ENCODE peak calls at places on chromosomes 13 and 19, in four cellular contexts. A is progenitor cell of endocrine pancreas, C is WTC11, J is AG09319. P is an unnamed sample.

GRCh38 chr13:105642511-105642958 is 892.9 kb downstream of the EFNB2 start:
- DNase-seq in C (no peak), J (no peak), A (no peak), P (no peak)

GRCh38 chr13:58476176-58476575 is 844.6 kb downstream of the PCDH17 start:
- DNase-seq in A (no peak), J (no peak), C (no peak), P (no peak)

GRCh38 chr19:48812094-48812929 is 1.5 kb upstream of the BCAT2 start:
- DNase-seq in J (no peak), A (peak), C (peak), P (no peak)

GRCh38 chr13:83666126-83666525 is 216.1 kb downstream of the SLITRK1 start:
- DNase-seq in J (peak), A (no peak), C (no peak), P (peak)

GRCh38 chr19:4583961-4584669 is 24.6 kb upstream of the SEMA6B start:
- DNase-seq in J (no peak), C (peak), A (no peak), P (no peak)

GRCh38 chr13:47598340-47598911 is 402.6 kb downstream of the SUCLA2 start:
- DNase-seq in J (no peak), A (no peak), C (no peak), P (no peak)

GRCh38 chr13:38814331-38814730 is 127.5 kb downstream of the FREM2 start:
- DNase-seq in C (no peak), J (no peak), A (no peak), P (no peak)

GRCh38 chr19:27966390-27966816 is 1246.5 kb downstream of the UQCRFS1 start:
- DNase-seq in J (no peak), A (no peak), C (no peak), P (no peak)

GRCh38 chr13:43026262-43026661 is 2.9 kb downstream of the DNAJC15 start:
- DNase-seq in C (no peak), J (no peak), A (no peak), P (no peak)

GRCh38 chr13:52906122-52906903 is 57.9 kb upstream of the PCDH8 start:
- DNase-seq in C (peak), A (no peak), J (no peak), P (no peak)

GRCh38 chr19:5695649-5696195 is 5.6 kb downstream of the RPL36 start:
- DNase-seq in C (no peak), A (no peak), J (no peak), P (no peak)

GRCh38 chr13:64164435-64164834 is 2748.8 kb upstream of the PCDH20 start:
- DNase-seq in A (no peak), C (no peak), J (no peak), P (no peak)

GRCh38 chr19:33879818-33880575 is 83.3 kb downstream of the KCTD15 start:
- DNase-seq in A (no peak), J (no peak), C (peak), P (no peak)

GRCh38 chr13:31372454-31372853 is 172.7 kb downstream of the B3GLCT start:
- DNase-seq in J (no peak), C (no peak), A (no peak), P (no peak)

GRCh38 chr13:20217168-20217567 is 15.0 kb downstream of the GJB6 start:
- DNase-seq in A (no peak), J (no peak), C (no peak), P (no peak)

GRCh38 chr19:33040994-33041827 is 23.5 kb downstream of the RHPN2 start:
- DNase-seq in J (no peak), A (peak), C (no peak), P (peak)

GRCh38 chr13:44306401-44307192 is 67.0 kb upstream of the SERP2 start:
- DNase-seq in C (peak), A (no peak), J (peak), P (peak)

GRCh38 chr19:12778020-12778904 is 2.9 kb upstream of the HOOK2 start:
- DNase-seq in C (peak), J (peak), A (no peak), P (no peak)

GRCh38 chr19:29677001-29677781 is 11.9 kb downstream of the PLEKHF1 start:
- DNase-seq in J (no peak), A (no peak), C (no peak), P (no peak)

GRCh38 chr13:77176350-77176749 is 149.4 kb upstream of the FBXL3 start:
- DNase-seq in C (no peak), A (no peak), J (no peak), P (peak)

GRCh38 chr13:95050800-95051620 is 250.2 kb downstream of the ABCC4 start:
- DNase-seq in J (no peak), A (no peak), C (no peak), P (no peak)

GRCh38 chr13:40776681-40777165 is 5.7 kb upstream of the MRPS31 start:
- DNase-seq in J (no peak), C (no peak), A (no peak), P (no peak)

GRCh38 chr13:26183416-26183815 is 38.7 kb downstream of the RNF6 start:
- DNase-seq in A (no peak), J (no peak), C (no peak), P (no peak)

GRCh38 chr13:19759669-19760068 is 23.1 kb downstream of the PSPC1 start:
- DNase-seq in C (no peak), A (no peak), J (no peak), P (no peak)

GRCh38 chr19:40740747-40741146 is 9.5 kb downstream of the ACTMAP start:
- DNase-seq in J (peak), C (no peak), A (no peak), P (no peak)

GRCh38 chr19:49104229-49104864 is 9.8 kb upstream of the LIN7B start:
- DNase-seq in J (no peak), C (no peak), A (no peak), P (no peak)

GRCh38 chr13:77810430-77810829 is 108.2 kb downstream of the EDNRB start:
- DNase-seq in C (no peak), A (no peak), J (no peak), P (no peak)

GRCh38 chr19:40776364-40776763 is 1.0 kb downstream of the MIA start:
- DNase-seq in J (no peak), A (no peak), C (no peak), P (no peak)

GRCh38 chr19:1549332-1549945 is 18.7 kb downstream of the MEX3D start:
- DNase-seq in A (no peak), J (no peak), C (no peak), P (no peak)

GRCh38 chr19:1992759-1993260 is 22.7 kb downstream of the BTBD2 start:
- DNase-seq in J (no peak), A (no peak), C (peak), P (no peak)

GRCh38 chr13:77519808-77520207 is 15.7 kb upstream of the SCEL start:
- DNase-seq in J (no peak), A (no peak), C (no peak), P (no peak)

GRCh38 chr13:114026128-114026880 is 52.4 kb upstream of the C13orf46 start:
- DNase-seq in C (no peak), J (no peak), A (no peak), P (no peak)

GRCh38 chr19:17346109-17346671 is 8.8 kb downstream of the GTPBP3 start:
- DNase-seq in A (peak), C (peak), J (no peak), P (no peak)

GRCh38 chr19:39463403-39463802 is 17.2 kb upstream of the TIMM50 start:
- DNase-seq in C (no peak), A (no peak), J (no peak), P (no peak)

GRCh38 chr13:51797664-51798488 is 6.1 kb downstream of the DHRS12 start:
- DNase-seq in J (no peak), C (peak), A (peak), P (peak)

GRCh38 chr19:17496337-17496997 is 15.0 kb upstream of the PGLS start:
- DNase-seq in A (peak), C (peak), J (no peak), P (no peak)

GRCh38 chr13:51998723-51999471 is 12.4 kb downstream of the ATP7B start:
- DNase-seq in A (no peak), J (no peak), C (no peak), P (no peak)

GRCh38 chr13:102508411-102508810 is 88.4 kb upstream of the TPP2 start:
- DNase-seq in C (no peak), A (no peak), J (no peak), P (no peak)
- TF ChIP-seq CTCF in C (no peak), A (no peak), J (no peak), P (no peak)

GRCh38 chr19:45913874-45914830 is at the start of gene NANOS2:
- DNase-seq in A (no peak), C (peak), J (no peak), P (no peak)
- TF ChIP-seq CTCF in A (peak), C (no peak), J (no peak), P (no peak)

DNA sequence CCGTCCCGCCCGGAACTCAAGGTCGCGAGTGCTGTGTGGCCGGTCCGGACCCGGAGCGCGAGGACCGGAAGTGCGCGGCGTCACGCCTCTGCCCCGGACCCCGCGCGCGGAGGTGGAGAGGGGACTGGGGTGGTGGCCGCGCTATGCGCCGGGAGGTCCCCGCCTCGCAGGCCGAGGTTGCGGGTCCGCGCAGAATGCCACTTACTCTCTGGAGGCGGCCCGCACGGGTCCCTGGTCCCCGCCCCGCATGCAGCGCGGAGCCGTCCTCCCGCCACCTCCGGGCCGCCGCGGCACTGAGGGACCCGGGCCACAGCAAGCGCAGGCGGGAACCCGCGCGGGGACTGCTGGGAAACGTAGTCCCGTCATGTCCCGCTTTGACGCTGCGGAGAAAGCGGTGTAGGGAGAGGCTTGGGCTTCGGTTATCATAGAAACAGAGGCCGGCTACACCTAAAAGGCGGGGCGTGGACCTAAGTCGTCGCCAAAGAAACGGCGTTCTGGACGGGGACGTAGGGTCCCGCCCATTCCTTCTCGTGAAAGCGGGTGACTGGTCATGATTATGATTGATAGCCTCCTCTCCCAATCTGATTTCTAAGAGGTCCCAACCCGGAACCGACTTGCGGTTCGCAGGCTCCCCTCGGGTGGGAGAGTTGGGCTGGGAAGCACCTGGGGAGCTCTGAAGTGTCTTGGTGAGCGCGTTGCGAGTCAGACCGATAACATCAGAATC is at the start of gene ZNF837:
- DNase-seq in A (peak), J (peak), C (peak), P (peak)
- TF ChIP-seq CTCF in A (no peak), J (no peak), C (no peak), P (no peak)

DNA sequence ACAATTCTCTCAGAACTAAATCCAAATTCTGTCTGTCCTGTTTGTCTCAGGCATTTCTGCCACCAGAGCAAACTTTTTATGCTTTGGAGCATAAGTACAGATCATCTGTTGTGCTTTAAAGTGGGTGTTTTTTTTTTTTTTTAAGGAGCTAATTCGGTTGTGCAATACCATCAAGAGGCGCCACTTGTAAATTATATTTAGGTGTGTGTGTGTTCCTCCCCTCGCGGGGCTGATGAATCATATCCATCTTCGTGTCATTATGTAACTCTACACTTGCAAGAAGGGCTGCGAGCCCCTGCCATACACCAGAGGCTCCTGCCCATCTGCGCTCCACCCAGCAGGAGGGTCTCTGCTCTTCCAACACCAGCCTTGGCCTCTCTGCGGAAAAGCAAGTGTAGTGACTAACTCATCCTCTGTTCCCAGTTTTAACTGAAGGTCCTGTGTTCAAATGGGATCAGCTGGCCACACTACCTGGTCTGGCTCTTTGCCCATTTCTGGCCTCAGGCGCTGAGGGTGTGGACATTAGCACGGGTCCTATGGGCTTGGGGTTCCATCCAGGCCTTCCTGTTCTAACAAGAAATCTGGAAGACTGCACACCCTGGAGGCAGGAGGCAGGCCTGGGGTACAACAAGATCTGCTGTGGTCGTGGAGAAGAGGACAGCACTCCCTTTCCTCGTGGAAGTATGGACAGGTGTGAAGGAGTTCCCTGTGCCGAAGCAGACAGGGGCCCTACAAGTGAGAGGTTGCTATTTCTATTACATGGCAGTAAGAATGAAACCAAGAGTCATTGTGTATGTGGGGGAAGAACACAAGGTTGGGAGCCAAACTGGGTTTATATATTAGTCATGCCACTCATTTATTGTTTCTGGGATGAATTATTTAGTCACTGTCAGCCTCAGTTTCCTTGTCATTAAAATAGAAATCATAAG is 96.1 kb upstream of the MBNL2 start:
- DNase-seq in J (no peak), A (no peak), C (no peak), P (no peak)
- TF ChIP-seq CTCF in J (no peak), A (no peak), C (no peak), P (no peak)

P was measured in astrocyte of the cerebellum.